ENCODE peak calls at places on chromosomes 6 and 20, in four cellular contexts. H is GM23248, N is K562, U is HCT116. J is an unnamed sample.

GRCh38 chr6:158707120-158707519 is 57.3 kb downstream of the SYTL3 start:
- DNase-seq in H (peak), N (peak), U (peak), J (no peak)

GRCh38 chr6:72822691-72823090 is 200.8 kb downstream of the KCNQ5 start:
- DNase-seq in H (no peak), N (no peak), U (no peak), J (no peak)

GRCh38 chr20:11140359-11140758 is 466.6 kb upstream of the JAG1 start:
- DNase-seq in H (peak), N (no peak), U (no peak), J (no peak)

GRCh38 chr20:20864346-20865096 is 152.1 kb upstream of the RALGAPA2 start:
- DNase-seq in H (peak), N (no peak), U (no peak), J (peak)

GRCh38 chr6:11744753-11745152 is 33.9 kb downstream of the ADTRP start:
- DNase-seq in H (peak), N (no peak), U (no peak), J (no peak)

GRCh38 chr6:23963137-23963536 is 162.9 kb upstream of the NRSN1 start:
- DNase-seq in H (no peak), N (no peak), U (no peak), J (no peak)

GRCh38 chr6:11429577-11429976 is 108.0 kb upstream of the TMEM170B start:
- DNase-seq in H (no peak), N (no peak), U (no peak), J (no peak)

GRCh38 chr6:80319286-80319685 is 212.8 kb downstream of the BCKDHB start:
- DNase-seq in H (peak), N (no peak), U (no peak), J (no peak)

GRCh38 chr6:44022296-44022661 is 105.0 kb downstream of the MRPL14 start:
- DNase-seq in H (peak), N (no peak), U (no peak), J (no peak)
- H3K27ac ChIP-seq in H (no peak), N (no peak), U (no peak), J (no peak)

DNA sequence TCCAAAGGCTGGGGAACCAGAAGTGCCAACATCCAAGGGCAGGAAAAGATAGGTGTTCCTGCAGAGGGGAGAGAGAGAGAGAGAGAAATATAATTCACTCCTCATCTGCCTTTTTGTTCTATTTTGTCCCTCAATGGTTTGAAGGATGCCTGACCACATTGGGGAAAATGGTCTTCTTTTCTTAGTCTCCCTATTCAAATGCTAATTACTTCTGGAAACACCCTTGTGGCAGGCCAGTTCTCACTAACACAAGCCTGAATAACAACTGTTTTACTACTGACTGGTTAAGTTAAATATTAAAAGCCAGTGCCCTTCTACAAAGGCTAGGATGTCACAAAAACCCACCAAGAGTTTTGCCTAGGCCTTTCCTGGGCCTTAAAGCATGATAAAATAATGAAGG is 425.4 kb upstream of the HTR1E start:
- DNase-seq in H (no peak), N (no peak), U (no peak), J (no peak)
- H2AFZ ChIP-seq in H (no peak), N (no peak), U (no peak), J (no peak)

GRCh38 chr20:35700625-35701148 is 1.5 kb downstream of the ROMO1 start:
- DNase-seq in H (peak), N (no peak), U (no peak), J (no peak)
- H3K27ac ChIP-seq in H (peak), N (peak), U (peak), J (peak)

GRCh38 chr6:107728564-107728897 is 95.6 kb downstream of the SCML4 start:
- DNase-seq in H (no peak), N (no peak), U (no peak), J (no peak)
- H2AFZ ChIP-seq in H (no peak), N (no peak), U (no peak), J (no peak)

DNA sequence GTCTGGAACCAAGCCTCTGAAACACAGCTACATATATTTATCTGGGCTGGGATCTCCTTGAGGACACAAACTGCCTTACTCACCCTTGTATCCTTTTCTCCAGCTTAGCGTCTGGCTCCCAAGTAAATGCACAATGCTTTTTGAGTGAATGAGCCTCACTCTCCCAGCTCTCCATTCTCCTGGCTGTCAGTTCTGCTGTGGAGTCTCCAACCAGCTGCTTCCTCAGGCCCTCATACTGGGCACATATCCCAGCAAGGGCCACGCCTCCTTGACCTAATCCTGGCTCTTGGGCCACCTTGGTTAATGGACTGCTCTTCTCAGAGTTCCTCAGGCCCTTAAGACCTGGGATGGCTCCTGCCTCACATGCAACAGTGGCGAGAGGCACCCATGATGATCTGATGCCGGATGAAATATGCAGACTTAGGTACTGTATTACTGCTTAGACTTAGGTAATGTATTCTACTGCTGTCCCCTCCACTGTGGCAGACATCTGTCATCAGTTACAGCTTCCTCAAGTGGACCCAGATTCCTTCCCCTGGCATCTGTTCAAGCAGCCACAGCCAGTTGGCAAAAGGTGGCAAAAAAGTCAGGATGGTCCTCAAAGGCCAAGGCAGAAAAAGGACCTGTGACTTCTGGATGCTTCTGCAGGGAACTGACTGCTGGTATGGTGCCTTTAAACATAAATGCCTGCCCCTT is 16.5 kb downstream of the SNHG17 start:
- DNase-seq in H (peak), N (no peak), U (no peak), J (no peak)
- H3K27ac ChIP-seq in H (no peak), N (peak), U (no peak), J (no peak)

GRCh38 chr20:23151885-23152284 is 65.8 kb upstream of the CD93 start:
- DNase-seq in H (peak), N (no peak), U (no peak), J (no peak)
- H2AFZ ChIP-seq in H (peak), N (peak), U (no peak), J (no peak)

DNA sequence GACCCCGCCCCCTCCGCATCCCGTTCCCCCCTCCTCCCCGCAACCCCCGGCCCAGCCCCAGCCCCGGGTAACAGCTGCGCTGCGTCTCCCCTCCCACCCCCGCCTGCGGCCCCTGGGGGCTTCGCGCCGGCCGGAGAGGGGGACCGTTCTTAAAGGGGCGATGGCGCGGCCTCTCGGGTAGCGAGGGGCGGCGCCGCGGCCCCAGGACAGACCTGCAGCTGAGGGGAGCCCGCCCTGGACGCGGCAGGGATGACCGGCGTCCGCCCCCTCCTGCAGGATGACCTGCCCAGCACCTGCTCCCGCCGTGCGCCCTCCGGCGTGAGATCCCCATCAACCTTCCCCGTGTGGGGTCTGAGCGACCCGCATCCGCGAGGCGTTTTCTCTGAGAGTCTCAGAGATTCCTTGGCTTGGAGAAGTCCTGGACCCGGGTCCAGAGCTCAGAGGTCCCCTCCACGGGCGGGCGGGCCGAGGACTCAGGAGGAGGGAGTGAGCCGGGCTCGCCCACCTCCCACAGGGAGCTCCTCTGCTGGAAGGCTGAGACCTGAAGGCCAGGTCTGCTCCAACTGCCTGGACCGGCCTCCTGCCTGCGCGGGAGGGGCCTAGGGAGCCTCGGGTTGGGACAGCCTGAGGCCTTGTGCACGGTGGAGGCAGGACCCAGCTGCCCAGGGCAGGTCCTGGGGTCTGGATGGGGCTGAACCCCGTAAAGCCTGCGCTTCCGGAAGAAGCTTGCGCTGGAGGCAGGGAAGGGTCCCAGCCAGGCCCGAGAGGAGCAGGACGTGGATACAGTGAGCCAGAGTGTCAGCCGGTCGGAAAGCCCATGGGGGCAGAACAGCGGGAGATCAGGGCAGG is 497 bp upstream of the NKAIN4 start:
- DNase-seq in H (no peak), N (no peak), U (no peak), J (no peak)
- H3K27ac ChIP-seq in H (no peak), N (no peak), U (no peak), J (no peak)

GRCh38 chr6:119240257-119241123 is 109.1 kb downstream of the MAN1A1 start:
- DNase-seq in H (no peak), N (no peak), U (no peak), J (no peak)
- H2AFZ ChIP-seq in H (no peak), N (no peak), U (no peak), J (no peak)

GRCh38 chr6:18307006-18307405 is 42.7 kb upstream of the DEK start:
- DNase-seq in H (peak), N (no peak), U (no peak), J (no peak)
- H3K27ac ChIP-seq in H (peak), N (no peak), U (no peak), J (no peak)

GRCh38 chr20:60306516-60306915 is 348.3 kb downstream of the CDH26 start:
- DNase-seq in H (no peak), N (no peak), U (no peak), J (no peak)

GRCh38 chr20:60306105-60306504 is 347.9 kb downstream of the CDH26 start:
- DNase-seq in H (no peak), N (no peak), U (no peak), J (no peak)

GRCh38 chr20:60302875-60303274 is 344.7 kb downstream of the CDH26 start:
- DNase-seq in H (no peak), N (no peak), U (no peak), J (no peak)

GRCh38 chr20:60304026-60304590 is 345.9 kb downstream of the CDH26 start:
- DNase-seq in H (no peak), N (no peak), U (no peak), J (no peak)

DNA sequence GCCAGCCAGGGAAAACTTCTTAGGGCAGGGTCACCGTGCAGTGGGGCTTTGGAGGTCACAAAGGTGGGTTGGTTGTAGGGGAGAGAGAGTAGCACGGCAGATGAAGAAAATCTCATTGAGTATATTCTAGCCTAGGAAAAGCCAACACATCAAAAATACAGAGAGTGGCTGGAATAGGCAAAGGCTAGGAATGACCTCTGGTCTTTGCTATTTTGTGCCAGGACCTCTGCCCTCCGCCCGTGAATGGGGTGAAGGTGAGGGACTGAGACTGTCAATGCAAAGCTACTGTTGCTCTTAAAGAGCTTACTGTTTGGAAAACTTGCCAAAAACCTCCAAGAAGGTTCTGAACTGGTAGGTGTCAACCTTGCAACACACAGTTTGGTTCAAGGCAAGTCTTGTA is 346.7 kb downstream of the CDH26 start:
- DNase-seq in H (no peak), N (no peak), U (no peak), J (no peak)
- H2AFZ ChIP-seq in H (no peak), N (no peak), U (no peak), J (no peak)

J was measured in Karpas-422.